ENCODE peak calls at places on chromosomes 13 and 19, in seven cellular contexts. One of them, this sample, is unnamed.

GRCh38 chr13:91400094-91400462 is 1.7 kb downstream of the GPC5 start:
- DNase-seq in NT2/D1: no peak
- DNase-seq in heart left ventricle: no peak
- DNase-seq in ELR: no peak
- DNase-seq in pulmonary artery endothelial cell: no peak
- DNase-seq in NCI-H1436: no peak
- DNase-seq in aorta: no peak
- DNase-seq in this sample: no peak

GRCh38 chr13:66896933-66897332 is 333.2 kb downstream of the PCDH9 start:
- DNase-seq in NT2/D1: no peak
- DNase-seq in heart left ventricle: no peak
- DNase-seq in ELR: no peak
- DNase-seq in pulmonary artery endothelial cell: no peak
- DNase-seq in NCI-H1436: no peak
- DNase-seq in aorta: no peak
- DNase-seq in this sample: no peak

GRCh38 chr13:21583496-21583895 is 20.5 kb downstream of the MICU2 start:
- DNase-seq in NT2/D1: peak
- DNase-seq in heart left ventricle: no peak
- DNase-seq in ELR: peak
- DNase-seq in pulmonary artery endothelial cell: peak
- DNase-seq in NCI-H1436: no peak
- DNase-seq in aorta: no peak
- DNase-seq in this sample: no peak

GRCh38 chr13:99908129-99908805 is 63.3 kb downstream of the ZIC5 start:
- DNase-seq in NT2/D1: no peak
- DNase-seq in heart left ventricle: no peak
- DNase-seq in ELR: no peak
- DNase-seq in pulmonary artery endothelial cell: no peak
- DNase-seq in NCI-H1436: no peak
- DNase-seq in aorta: no peak
- DNase-seq in this sample: no peak

GRCh38 chr13:44768775-44769578 is 192.8 kb upstream of the TSC22D1 start:
- DNase-seq in NT2/D1: no peak
- DNase-seq in heart left ventricle: no peak
- DNase-seq in ELR: no peak
- DNase-seq in pulmonary artery endothelial cell: no peak
- DNase-seq in NCI-H1436: no peak
- DNase-seq in aorta: no peak
- DNase-seq in this sample: no peak

GRCh38 chr19:38806371-38806770 is 6.4 kb downstream of the LGALS4 start:
- DNase-seq in NT2/D1: no peak
- DNase-seq in heart left ventricle: no peak
- DNase-seq in ELR: no peak
- DNase-seq in pulmonary artery endothelial cell: no peak
- DNase-seq in NCI-H1436: no peak
- DNase-seq in aorta: no peak
- DNase-seq in this sample: no peak

GRCh38 chr19:30666301-30666803 is 294.2 kb downstream of the ZNF536 start:
- DNase-seq in NT2/D1: peak
- DNase-seq in heart left ventricle: no peak
- DNase-seq in ELR: peak
- DNase-seq in pulmonary artery endothelial cell: no peak
- DNase-seq in NCI-H1436: peak
- DNase-seq in aorta: no peak
- DNase-seq in this sample: peak

GRCh38 chr13:76027131-76027530 is 391.0 kb downstream of the LMO7 start:
- DNase-seq in NT2/D1: peak
- DNase-seq in heart left ventricle: no peak
- DNase-seq in ELR: no peak
- DNase-seq in pulmonary artery endothelial cell: no peak
- DNase-seq in NCI-H1436: no peak
- DNase-seq in aorta: no peak
- DNase-seq in this sample: no peak

GRCh38 chr19:12703056-12703455 is 6.6 kb upstream of the FBXW9 start:
- DNase-seq in NT2/D1: peak
- DNase-seq in heart left ventricle: no peak
- DNase-seq in ELR: peak
- DNase-seq in pulmonary artery endothelial cell: no peak
- DNase-seq in NCI-H1436: peak
- DNase-seq in aorta: no peak
- DNase-seq in this sample: peak

GRCh38 chr13:42996584-42996983 is 4.5 kb upstream of the EPSTI1 start:
- DNase-seq in NT2/D1: no peak
- DNase-seq in heart left ventricle: no peak
- DNase-seq in ELR: peak
- DNase-seq in pulmonary artery endothelial cell: no peak
- DNase-seq in NCI-H1436: no peak
- DNase-seq in aorta: no peak
- DNase-seq in this sample: peak

GRCh38 chr13:40452741-40453665 is 213.4 kb downstream of the FOXO1 start:
- DNase-seq in NT2/D1: no peak
- DNase-seq in heart left ventricle: no peak
- DNase-seq in ELR: peak
- DNase-seq in pulmonary artery endothelial cell: no peak
- DNase-seq in NCI-H1436: no peak
- DNase-seq in aorta: no peak
- DNase-seq in this sample: no peak

GRCh38 chr19:7482584-7483439 is 6.0 kb downstream of the PEX11G start:
- DNase-seq in NT2/D1: no peak
- DNase-seq in heart left ventricle: no peak
- DNase-seq in ELR: no peak
- DNase-seq in pulmonary artery endothelial cell: no peak
- DNase-seq in NCI-H1436: no peak
- DNase-seq in aorta: peak
- DNase-seq in this sample: no peak

GRCh38 chr19:16591803-16592556 is 19.8 kb upstream of the SLC35E1 start:
- DNase-seq in NT2/D1: no peak
- DNase-seq in heart left ventricle: no peak
- DNase-seq in ELR: peak
- DNase-seq in pulmonary artery endothelial cell: no peak
- DNase-seq in NCI-H1436: no peak
- DNase-seq in aorta: no peak
- DNase-seq in this sample: no peak

GRCh38 chr19:5948697-5949564 is 29.0 kb downstream of the RANBP3 start:
- DNase-seq in NT2/D1: no peak
- DNase-seq in heart left ventricle: no peak
- DNase-seq in ELR: no peak
- DNase-seq in pulmonary artery endothelial cell: no peak
- DNase-seq in NCI-H1436: no peak
- DNase-seq in aorta: no peak
- DNase-seq in this sample: no peak

GRCh38 chr13:78228211-78228610 is 309.6 kb upstream of the EDNRB start:
- DNase-seq in NT2/D1: no peak
- DNase-seq in heart left ventricle: no peak
- DNase-seq in ELR: peak
- DNase-seq in pulmonary artery endothelial cell: no peak
- DNase-seq in NCI-H1436: no peak
- DNase-seq in aorta: no peak
- DNase-seq in this sample: no peak

GRCh38 chr13:109694972-109695371 is 91.4 kb downstream of the IRS2 start:
- DNase-seq in NT2/D1: no peak
- DNase-seq in heart left ventricle: no peak
- DNase-seq in ELR: no peak
- DNase-seq in pulmonary artery endothelial cell: no peak
- DNase-seq in NCI-H1436: no peak
- DNase-seq in aorta: no peak
- DNase-seq in this sample: no peak

GRCh38 chr13:73599232-73600128 is 534.7 kb downstream of the KLF12 start:
- DNase-seq in NT2/D1: no peak
- DNase-seq in heart left ventricle: no peak
- DNase-seq in ELR: peak
- DNase-seq in pulmonary artery endothelial cell: no peak
- DNase-seq in NCI-H1436: no peak
- DNase-seq in aorta: no peak
- DNase-seq in this sample: no peak

GRCh38 chr19:15418588-15419412 is at the start of gene AKAP8L:
- DNase-seq in NT2/D1: peak
- DNase-seq in heart left ventricle: peak
- DNase-seq in ELR: peak
- DNase-seq in pulmonary artery endothelial cell: peak
- DNase-seq in NCI-H1436: peak
- DNase-seq in aorta: peak
- DNase-seq in this sample: peak

GRCh38 chr19:30219682-30220081 is 152.5 kb upstream of the ZNF536 start:
- DNase-seq in NT2/D1: no peak
- DNase-seq in heart left ventricle: no peak
- DNase-seq in ELR: no peak
- DNase-seq in pulmonary artery endothelial cell: no peak
- DNase-seq in NCI-H1436: no peak
- DNase-seq in aorta: no peak
- DNase-seq in this sample: no peak

GRCh38 chr13:42760949-42761348 is 20.4 kb upstream of the FAM216B start:
- DNase-seq in NT2/D1: no peak
- DNase-seq in heart left ventricle: no peak
- DNase-seq in ELR: no peak
- DNase-seq in pulmonary artery endothelial cell: no peak
- DNase-seq in NCI-H1436: no peak
- DNase-seq in aorta: no peak
- DNase-seq in this sample: no peak

GRCh38 chr13:105442941-105443340 is 1092.5 kb downstream of the EFNB2 start:
- DNase-seq in NT2/D1: no peak
- DNase-seq in heart left ventricle: peak
- DNase-seq in ELR: peak
- DNase-seq in pulmonary artery endothelial cell: peak
- DNase-seq in NCI-H1436: peak
- DNase-seq in aorta: no peak
- DNase-seq in this sample: peak

GRCh38 chr19:58581227-58582141 is 8.3 kb upstream of the MZF1 start:
- DNase-seq in NT2/D1: peak
- DNase-seq in heart left ventricle: peak
- DNase-seq in ELR: peak
- DNase-seq in pulmonary artery endothelial cell: peak
- DNase-seq in NCI-H1436: no peak
- DNase-seq in aorta: peak
- DNase-seq in this sample: peak

GRCh38 chr19:5130371-5131030 is 161.6 kb downstream of the KDM4B start:
- DNase-seq in NT2/D1: no peak
- DNase-seq in heart left ventricle: no peak
- DNase-seq in ELR: no peak
- DNase-seq in pulmonary artery endothelial cell: no peak
- DNase-seq in NCI-H1436: no peak
- DNase-seq in aorta: no peak
- DNase-seq in this sample: no peak

GRCh38 chr13:75537401-75538365 is at the start of gene COMMD6:
- DNase-seq in NT2/D1: peak
- DNase-seq in heart left ventricle: peak
- DNase-seq in ELR: peak
- DNase-seq in pulmonary artery endothelial cell: peak
- DNase-seq in NCI-H1436: peak
- DNase-seq in aorta: peak
- DNase-seq in this sample: peak

This sample was measured in RKO.